ENCODE peak calls at places on chromosomes 11 and 22, in four cellular contexts. M, G, J and Y are unnamed samples.

GRCh38 chr11:93871521-93871920 is 21.1 kb upstream of the VSTM5 start:
- ATAC-seq in J (no peak), M (no peak), G (no peak), Y (no peak)

GRCh38 chr22:23218867-23219251 is 38.5 kb downstream of the BCR start:
- ATAC-seq in J (no peak), G (no peak), M (no peak), Y (no peak)

GRCh38 chr22:45563362-45564040 is 60.8 kb downstream of the FBLN1 start:
- ATAC-seq in G (no peak), J (no peak), M (no peak), Y (no peak)

GRCh38 chr22:29700206-29700948 is 19.4 kb upstream of the CABP7 start:
- ATAC-seq in G (no peak), J (no peak), M (no peak), Y (no peak)

GRCh38 chr11:74546752-74547151 is 45.6 kb upstream of the POLD3 start:
- ATAC-seq in M (no peak), J (no peak), G (no peak), Y (no peak)

GRCh38 chr11:104837969-104838639 is 60.2 kb downstream of the CASP12 start:
- ATAC-seq in M (no peak), G (no peak), J (no peak), Y (no peak)

GRCh38 chr11:66087148-66087908 is 17.3 kb downstream of the PACS1 start:
- ATAC-seq in J (no peak), M (no peak), G (no peak), Y (no peak)

GRCh38 chr11:133506023-133506422 is 26.3 kb downstream of the OPCML start:
- ATAC-seq in J (no peak), M (no peak), G (no peak), Y (no peak)

GRCh38 chr22:42344391-42344861 is 74.0 kb upstream of the TCF20 start:
- ATAC-seq in G (no peak), M (no peak), J (peak), Y (no peak)

GRCh38 chr22:20117656-20118571 is 888 bp upstream of the TRMT2A start:
- ATAC-seq in G (peak), J (peak), M (peak), Y (peak)

GRCh38 chr11:34997872-34998548 is 81.6 kb downstream of the PDHX start:
- ATAC-seq in M (no peak), J (no peak), G (peak), Y (peak)

GRCh38 chr22:41696714-41697113 is 2.6 kb upstream of the MEI1 start:
- ATAC-seq in G (no peak), J (peak), M (no peak), Y (peak)

GRCh38 chr22:50170453-50171318 is at the start of gene PANX2:
- ATAC-seq in G (no peak), J (peak), M (peak), Y (no peak)

GRCh38 chr11:94544832-94545640 is 1.3 kb downstream of the FUT4 start:
- ATAC-seq in G (no peak), J (no peak), M (no peak), Y (no peak)

GRCh38 chr11:61120865-61121831 is 18.9 kb downstream of the CD5 start:
- ATAC-seq in M (peak), J (peak), G (peak), Y (no peak)

GRCh38 chr11:87020764-87021365 is 16.9 kb upstream of the TMEM135 start:
- ATAC-seq in G (no peak), J (no peak), M (no peak), Y (no peak)

GRCh38 chr11:85098996-85099395 is 528.1 kb downstream of the DLG2 start:
- ATAC-seq in J (no peak), G (no peak), M (no peak), Y (no peak)

GRCh38 chr11:100966366-100966765 is 163.2 kb downstream of the PGR start:
- ATAC-seq in M (no peak), G (no peak), J (no peak), Y (no peak)

GRCh38 chr11:122847437-122847836 is 9.1 kb downstream of the CRTAM start:
- ATAC-seq in J (no peak), M (no peak), G (no peak), Y (no peak)

GRCh38 chr11:43947003-43947500 is 4.6 kb downstream of the C11orf96 start:
- ATAC-seq in J (no peak), M (no peak), G (no peak), Y (no peak)

GRCh38 chr22:17897864-17898263 is 123.6 kb upstream of the BID start:
- ATAC-seq in J (no peak), M (no peak), G (no peak), Y (no peak)

GRCh38 chr11:111730871-111731591 is 35.2 kb downstream of the PPP2R1B start:
- ATAC-seq in G (no peak), M (no peak), J (no peak), Y (no peak)

GRCh38 chr22:50045211-50046018 is 12.7 kb downstream of the TTLL8 start:
- ATAC-seq in J (no peak), G (no peak), M (no peak), Y (no peak)

GRCh38 chr11:101759771-101760450 is 154.9 kb upstream of the CEP126 start:
- ATAC-seq in M (no peak), G (no peak), J (no peak), Y (no peak)

GRCh38 chr11:126084608-126084912 is 21.9 kb upstream of the CDON start:
- ATAC-seq in G (no peak), J (no peak), M (no peak), Y (no peak)

GRCh38 chr11:133892584-133893380 is 47.5 kb upstream of the SPATA19 start:
- ATAC-seq in M (no peak), G (no peak), J (no peak), Y (no peak)

GRCh38 chr11:120500414-120500936 is 11.1 kb upstream of the GRIK4 start:
- ATAC-seq in G (no peak), M (no peak), J (no peak), Y (no peak)

GRCh38 chr22:50255607-50256006 is 4.5 kb upstream of the HDAC10 start:
- ATAC-seq in M (no peak), G (no peak), J (no peak), Y (no peak)

GRCh38 chr11:128848815-128849455 is 18.2 kb downstream of the KCNJ1 start:
- ATAC-seq in J (peak), M (peak), G (peak), Y (peak)

GRCh38 chr22:25388866-25389540 is 169.6 kb downstream of the CRYBB2 start:
- ATAC-seq in M (no peak), J (peak), G (no peak), Y (no peak)

GRCh38 chr11:120290945-120291344 is 34.2 kb upstream of the TLCD5 start:
- ATAC-seq in M (no peak), G (no peak), J (no peak), Y (no peak)